ENCODE peak calls at places on chromosomes 11 and 22, in four cellular contexts. One of them, this sample, is unnamed.

GRCh38 chr11:46366260-46366659 is 15.2 kb upstream of the MDK start:
- DNase-seq in IMR-90: no peak
- DNase-seq in H1: no peak
- DNase-seq in mesendoderm: no peak
- DNase-seq in this sample: no peak

GRCh38 chr22:44088976-44089570 is 65.0 kb downstream of the PARVB start:
- DNase-seq in IMR-90: peak
- DNase-seq in H1: no peak
- DNase-seq in mesendoderm: no peak
- DNase-seq in this sample: no peak

GRCh38 chr11:2826679-2827056 is 58.9 kb downstream of the CDKN1C start:
- DNase-seq in IMR-90: no peak
- DNase-seq in H1: no peak
- DNase-seq in mesendoderm: peak
- DNase-seq in this sample: no peak

GRCh38 chr11:78657968-78658839 is 83.5 kb upstream of the NARS2 start:
- DNase-seq in IMR-90: no peak
- DNase-seq in H1: peak
- DNase-seq in mesendoderm: no peak
- DNase-seq in this sample: no peak

GRCh38 chr11:80307676-80308075 is 866.8 kb upstream of the TENM4 start:
- DNase-seq in IMR-90: no peak
- DNase-seq in H1: no peak
- DNase-seq in mesendoderm: no peak
- DNase-seq in this sample: no peak

GRCh38 chr11:67468056-67468455 is 995 bp downstream of the TMEM134 start:
- DNase-seq in IMR-90: no peak
- DNase-seq in H1: no peak
- DNase-seq in mesendoderm: no peak
- DNase-seq in this sample: no peak

GRCh38 chr11:1571760-1572199 is 291 bp downstream of the DUSP8 start:
- DNase-seq in IMR-90: no peak
- DNase-seq in H1: no peak
- DNase-seq in mesendoderm: no peak
- DNase-seq in this sample: no peak

GRCh38 chr22:49719046-49719445 is 108.6 kb downstream of the BRD1 start:
- DNase-seq in IMR-90: no peak
- DNase-seq in H1: no peak
- DNase-seq in mesendoderm: no peak
- DNase-seq in this sample: no peak

GRCh38 chr11:83235825-83236224 is 42.3 kb downstream of the ANKRD42 start:
- DNase-seq in IMR-90: peak
- DNase-seq in H1: no peak
- DNase-seq in mesendoderm: no peak
- DNase-seq in this sample: no peak

GRCh38 chr11:1297576-1298473 is 11.6 kb downstream of the TOLLIP start:
- DNase-seq in IMR-90: no peak
- DNase-seq in H1: no peak
- DNase-seq in mesendoderm: no peak
- DNase-seq in this sample: peak

GRCh38 chr11:16993495-16993894 is 20.7 kb downstream of the PLEKHA7 start:
- DNase-seq in IMR-90: no peak
- DNase-seq in H1: no peak
- DNase-seq in mesendoderm: no peak
- DNase-seq in this sample: no peak

GRCh38 chr11:129386795-129387390 is 11.2 kb downstream of the BARX2 start:
- DNase-seq in IMR-90: no peak
- DNase-seq in H1: no peak
- DNase-seq in mesendoderm: no peak
- DNase-seq in this sample: no peak

GRCh38 chr11:38723361-38723760 is 2125.3 kb upstream of the RAG2 start:
- DNase-seq in IMR-90: no peak
- DNase-seq in H1: no peak
- DNase-seq in mesendoderm: no peak
- DNase-seq in this sample: no peak

GRCh38 chr11:38297670-38298069 is 1699.6 kb upstream of the RAG2 start:
- DNase-seq in IMR-90: no peak
- DNase-seq in H1: no peak
- DNase-seq in mesendoderm: peak
- DNase-seq in this sample: no peak

GRCh38 chr22:37355174-37355573 is 72.1 kb downstream of the ELFN2 start:
- DNase-seq in IMR-90: no peak
- DNase-seq in H1: no peak
- DNase-seq in mesendoderm: no peak
- DNase-seq in this sample: no peak

GRCh38 chr22:37354271-37355069 is 72.2 kb downstream of the CYTH4 start:
- DNase-seq in IMR-90: no peak
- DNase-seq in H1: no peak
- DNase-seq in mesendoderm: no peak
- DNase-seq in this sample: no peak

GRCh38 chr22:37351268-37351667 is 69.0 kb downstream of the CYTH4 start:
- DNase-seq in IMR-90: no peak
- DNase-seq in H1: no peak
- DNase-seq in mesendoderm: no peak
- DNase-seq in this sample: no peak

GRCh38 chr22:37352481-37352880 is 70.2 kb downstream of the CYTH4 start:
- DNase-seq in IMR-90: no peak
- DNase-seq in H1: no peak
- DNase-seq in mesendoderm: no peak
- DNase-seq in this sample: no peak

DNA sequence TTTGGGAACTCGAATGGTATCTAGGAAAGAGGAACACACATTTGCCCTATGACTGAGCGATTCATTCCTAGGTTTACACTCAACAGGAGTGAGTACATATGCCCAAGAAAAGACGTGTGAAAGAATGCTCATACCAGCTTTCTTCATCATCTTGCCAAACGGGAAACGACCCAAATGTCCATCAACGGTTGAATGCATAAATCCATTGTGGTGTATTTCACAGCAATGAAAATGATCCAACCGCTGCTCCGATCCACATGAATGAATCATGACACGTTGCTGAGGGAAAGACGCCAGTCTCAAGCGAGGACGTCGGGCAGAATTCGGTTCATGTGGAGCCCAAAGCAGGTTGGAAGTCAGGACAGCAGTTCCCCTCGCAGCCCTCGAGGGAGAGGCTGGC is 71.5 kb downstream of the CYTH4 start:
- DNase-seq in IMR-90: no peak
- DNase-seq in H1: no peak
- DNase-seq in mesendoderm: no peak
- DNase-seq in this sample: no peak
- H4K5ac ChIP-seq in IMR-90: no peak
- H4K5ac ChIP-seq in H1: no peak
- H4K5ac ChIP-seq in mesendoderm: no peak
- H4K5ac ChIP-seq in this sample: no peak

GRCh38 chr11:235998-236773 is at the start of gene SIRT3:
- DNase-seq in IMR-90: peak
- DNase-seq in H1: peak
- DNase-seq in mesendoderm: peak
- DNase-seq in this sample: peak
- H4K5ac ChIP-seq in IMR-90: peak
- H4K5ac ChIP-seq in H1: peak
- H4K5ac ChIP-seq in mesendoderm: no peak
- H4K5ac ChIP-seq in this sample: no peak

DNA sequence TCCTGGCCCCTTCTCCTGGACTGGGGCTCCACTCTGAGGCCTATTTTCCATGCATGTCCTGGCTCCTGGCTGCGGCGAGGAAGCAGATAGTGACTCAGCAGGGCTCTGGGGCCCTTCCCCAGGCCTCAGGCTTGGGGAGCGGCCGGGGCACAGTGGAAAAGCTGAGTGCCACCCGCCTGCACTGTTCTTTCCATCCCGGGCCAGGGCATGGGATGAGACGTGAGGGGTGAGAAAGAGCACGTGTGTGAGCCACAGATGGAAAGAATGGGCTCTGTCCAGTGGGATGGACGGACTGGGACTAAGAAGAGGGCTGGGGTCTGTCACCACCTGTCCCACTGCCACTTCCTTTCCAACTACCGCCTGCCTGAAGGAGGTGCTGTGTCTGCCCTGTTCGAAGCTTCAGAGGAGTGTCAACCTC is 12.8 kb downstream of the SLC37A2 start:
- DNase-seq in IMR-90: no peak
- DNase-seq in H1: peak
- DNase-seq in mesendoderm: no peak
- DNase-seq in this sample: no peak
- H4K5ac ChIP-seq in IMR-90: no peak
- H4K5ac ChIP-seq in H1: no peak
- H4K5ac ChIP-seq in mesendoderm: no peak
- H4K5ac ChIP-seq in this sample: no peak

DNA sequence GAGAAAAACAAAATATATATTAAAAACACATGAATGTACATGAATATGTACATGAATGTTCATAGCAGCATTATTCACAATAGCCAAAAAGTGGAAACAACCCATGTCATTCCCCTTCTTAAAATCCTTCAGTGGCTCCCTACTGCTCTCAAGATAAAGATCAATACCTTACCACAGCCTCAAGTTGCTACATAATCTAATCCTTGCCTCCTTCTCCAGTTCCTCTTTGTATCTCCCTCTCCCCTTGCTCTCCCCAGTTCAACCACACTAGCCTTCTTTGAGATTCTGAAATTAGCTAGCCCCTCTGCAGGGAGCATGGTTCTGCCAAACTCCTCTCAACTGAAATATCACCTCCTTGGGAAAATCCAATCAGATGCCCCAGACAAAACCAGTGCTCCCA is 28.1 kb downstream of the MTMR2 start:
- DNase-seq in IMR-90: no peak
- DNase-seq in H1: no peak
- DNase-seq in mesendoderm: peak
- DNase-seq in this sample: no peak
- H4K5ac ChIP-seq in IMR-90: no peak
- H4K5ac ChIP-seq in H1: no peak
- H4K5ac ChIP-seq in mesendoderm: no peak
- H4K5ac ChIP-seq in this sample: no peak

GRCh38 chr11:119511601-119512000 is 88.6 kb upstream of the THY1 start:
- DNase-seq in IMR-90: no peak
- DNase-seq in H1: no peak
- DNase-seq in mesendoderm: no peak
- DNase-seq in this sample: no peak

GRCh38 chr11:119516060-119516459 is 93.1 kb upstream of the THY1 start:
- DNase-seq in IMR-90: no peak
- DNase-seq in H1: no peak
- DNase-seq in mesendoderm: no peak
- DNase-seq in this sample: no peak

GRCh38 chr11:119513806-119514170 is 90.8 kb upstream of the THY1 start:
- DNase-seq in IMR-90: no peak
- DNase-seq in H1: no peak
- DNase-seq in mesendoderm: no peak
- DNase-seq in this sample: no peak

GRCh38 chr11:119512373-119512772 is 89.4 kb upstream of the THY1 start:
- DNase-seq in IMR-90: no peak
- DNase-seq in H1: no peak
- DNase-seq in mesendoderm: no peak
- DNase-seq in this sample: no peak

GRCh38 chr11:119513141-119513805 is 90.3 kb upstream of the THY1 start:
- DNase-seq in IMR-90: no peak
- DNase-seq in H1: no peak
- DNase-seq in mesendoderm: no peak
- DNase-seq in this sample: no peak
- H4K5ac ChIP-seq in IMR-90: no peak
- H4K5ac ChIP-seq in H1: no peak
- H4K5ac ChIP-seq in mesendoderm: no peak
- H4K5ac ChIP-seq in this sample: no peak

GRCh38 chr11:122692444-122692843 is 36.9 kb downstream of the UBASH3B start:
- DNase-seq in IMR-90: no peak
- DNase-seq in H1: no peak
- DNase-seq in mesendoderm: peak
- DNase-seq in this sample: no peak

GRCh38 chr11:122690801-122691649 is 35.5 kb downstream of the UBASH3B start:
- DNase-seq in IMR-90: peak
- DNase-seq in H1: no peak
- DNase-seq in mesendoderm: no peak
- DNase-seq in this sample: no peak

GRCh38 chr11:122690292-122690691 is 34.8 kb downstream of the UBASH3B start:
- DNase-seq in IMR-90: no peak
- DNase-seq in H1: no peak
- DNase-seq in mesendoderm: no peak
- DNase-seq in this sample: no peak

GRCh38 chr11:122695076-122695620 is 39.6 kb downstream of the UBASH3B start:
- DNase-seq in IMR-90: no peak
- DNase-seq in H1: no peak
- DNase-seq in mesendoderm: no peak
- DNase-seq in this sample: no peak

GRCh38 chr11:122691751-122692150 is 36.2 kb downstream of the UBASH3B start:
- DNase-seq in IMR-90: no peak
- DNase-seq in H1: no peak
- DNase-seq in mesendoderm: no peak
- DNase-seq in this sample: no peak
- H4K5ac ChIP-seq in IMR-90: peak
- H4K5ac ChIP-seq in H1: peak
- H4K5ac ChIP-seq in mesendoderm: no peak
- H4K5ac ChIP-seq in this sample: no peak